ENCODE peak calls at places on chromosomes 2 and 18, in four cellular contexts. W, P, T and C are unnamed samples.

GRCh38 chr2:24597181-24597870 is 106.3 kb downstream of the NCOA1 start:
- DNase-seq in W (no peak), P (no peak), T (no peak), C (no peak)

GRCh38 chr2:18284331-18284730 is 276.1 kb downstream of the RDH14 start:
- DNase-seq in W (no peak), P (no peak), T (no peak), C (no peak)

GRCh38 chr2:210428415-210429179 is 48.0 kb downstream of the LANCL1 start:
- DNase-seq in W (no peak), T (no peak), P (no peak), C (no peak)

GRCh38 chr18:22314001-22314400 is 103.7 kb downstream of the CTAGE1 start:
- DNase-seq in W (no peak), T (no peak), P (no peak), C (no peak)

GRCh38 chr2:233165895-233166661 is 85.4 kb upstream of the ATG16L1 start:
- DNase-seq in P (no peak), T (peak; percentile 79), W (no peak), C (no peak)

GRCh38 chr18:8765692-8766463 is 60.5 kb downstream of the MTCL1 start:
- DNase-seq in P (no peak), T (no peak), W (no peak), C (no peak)

GRCh38 chr2:85132392-85132791 is 800 bp upstream of the TCF7L1 start:
- DNase-seq in T (no peak), P (no peak), W (no peak), C (no peak)

GRCh38 chr2:120691410-120691809 is 44.3 kb upstream of the GLI2 start:
- DNase-seq in T (no peak), P (no peak), W (no peak), C (no peak)

GRCh38 chr2:200095436-200095835 is 140.1 kb downstream of the MAIP1 start:
- DNase-seq in P (no peak), W (no peak), T (peak; percentile 11), C (no peak)

GRCh38 chr2:205555816-205556215 is 126.5 kb upstream of the NRP2 start:
- DNase-seq in T (no peak), P (no peak), W (no peak), C (no peak)

GRCh38 chr18:30889582-30890301 is 152.8 kb downstream of the DSC3 start:
- DNase-seq in W (no peak), T (peak; percentile 60), P (no peak), C (no peak)

DNA sequence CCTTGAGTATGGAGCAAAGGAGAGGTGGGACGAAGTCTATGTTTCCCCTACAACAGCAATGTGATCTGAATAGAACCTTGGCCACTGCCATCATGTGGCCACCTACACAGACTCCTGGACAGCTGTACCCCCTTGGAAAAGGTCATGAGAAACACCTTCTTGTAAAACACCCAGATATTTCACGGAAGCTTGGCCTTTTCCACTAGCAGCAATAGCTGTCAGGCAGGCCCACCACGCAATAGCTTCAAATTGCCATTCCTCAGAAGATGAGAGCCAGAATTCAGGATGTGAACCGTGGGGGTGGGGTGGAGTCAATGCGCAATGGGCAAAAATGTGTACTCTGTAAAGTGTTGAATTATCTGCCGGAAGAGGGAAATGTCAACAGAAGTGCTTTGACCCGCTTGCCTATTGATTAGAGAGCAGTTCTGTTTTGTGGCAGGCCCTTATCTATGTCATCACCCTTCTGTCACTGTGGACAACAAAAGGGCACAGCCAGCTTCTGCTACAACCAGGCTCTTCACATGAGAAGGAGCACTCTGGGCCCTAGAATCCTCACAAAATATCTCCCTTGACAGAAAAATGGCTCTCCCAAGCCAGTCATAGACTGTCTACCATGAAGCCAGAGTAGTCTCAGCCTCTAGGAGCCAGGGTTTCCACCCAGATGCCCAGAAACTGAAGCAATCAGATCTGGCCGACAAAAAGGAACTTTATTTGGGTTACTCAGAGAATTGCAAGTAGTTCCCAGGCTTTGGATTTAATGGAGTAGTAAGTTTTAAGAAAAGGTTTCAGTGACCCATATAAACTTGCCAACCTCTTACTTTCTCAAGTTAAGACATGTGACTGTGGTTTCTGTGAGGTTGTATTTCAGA is 9.5 kb downstream of the INPP1 start:
- DNase-seq in W (no peak), T (peak; percentile 77), P (no peak), C (peak; percentile 99)
- TF ChIP-seq SRF in W (no peak), T (no peak), P (no peak), C (peak; percentile 57)

DNA sequence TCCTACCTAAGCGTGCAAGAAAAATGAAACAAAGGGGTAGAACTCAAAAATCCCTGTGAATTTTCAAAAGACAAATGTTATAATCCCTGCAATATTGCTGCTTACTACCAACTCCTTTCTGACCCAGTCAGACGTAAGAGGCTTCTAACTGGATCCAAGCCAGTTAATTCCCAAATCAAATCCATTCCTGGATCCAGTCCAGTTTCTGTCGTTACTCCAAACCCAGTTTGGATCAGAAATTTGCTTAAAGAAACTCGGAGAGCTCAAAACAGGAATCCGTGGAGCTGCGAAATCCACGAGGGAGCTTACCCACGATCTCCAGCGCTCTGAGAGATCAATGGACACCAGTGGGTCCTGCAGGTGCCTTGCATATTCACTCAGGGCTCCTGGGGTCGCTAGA is 62.8 kb upstream of the IKZF2 start:
- DNase-seq in T (no peak), W (no peak), P (no peak), C (no peak)
- TF ChIP-seq CREB1 in T (no peak), W (no peak), P (no peak), C (no peak)

DNA sequence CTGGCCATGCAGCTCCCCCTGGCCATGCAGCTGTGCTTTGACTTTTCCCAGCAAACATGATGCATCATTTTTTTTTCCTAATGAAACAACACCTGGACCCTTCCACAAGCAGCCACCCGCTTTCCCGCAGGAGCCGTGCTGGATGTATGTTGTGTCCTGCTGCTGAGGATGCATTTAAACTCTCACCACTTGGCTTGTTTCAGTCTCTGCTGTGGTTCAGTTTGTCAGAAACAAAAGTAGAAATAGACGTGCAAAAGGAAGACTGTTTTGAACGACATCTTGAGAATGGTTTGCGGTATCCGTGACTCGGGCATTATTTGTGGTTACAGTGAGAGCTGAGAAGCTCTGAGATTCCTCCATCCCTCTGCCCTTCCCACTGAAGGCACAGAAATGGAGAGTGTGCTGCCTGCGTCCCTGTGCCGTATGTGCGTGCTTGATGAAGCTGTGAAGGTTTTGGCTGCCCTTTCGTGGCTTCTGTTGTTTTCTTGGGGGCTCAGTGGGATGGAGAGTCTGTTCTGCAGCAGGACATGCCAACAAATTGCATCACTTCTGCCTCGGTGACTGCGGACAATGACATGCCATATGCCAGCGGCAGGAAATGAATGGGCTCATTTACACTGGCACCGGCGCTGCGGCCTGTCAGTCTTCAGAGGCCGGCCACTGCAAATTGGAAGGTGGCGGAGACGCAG is 417.7 kb upstream of the SALL3 start:
- DNase-seq in T (no peak), W (no peak), P (no peak), C (no peak)
- TF ChIP-seq SRF in T (no peak), W (no peak), P (no peak), C (no peak)

GRCh38 chr2:32732135-32732534 is 104.3 kb downstream of the TTC27 start:
- DNase-seq in W (no peak), T (no peak), P (no peak), C (no peak)
- TF ChIP-seq CREB1 in W (no peak), T (no peak), P (no peak), C (no peak)

GRCh38 chr2:138948070-138948539 is 167.9 kb upstream of the NXPH2 start:
- DNase-seq in W (no peak), P (no peak), T (no peak), C (no peak)

DNA sequence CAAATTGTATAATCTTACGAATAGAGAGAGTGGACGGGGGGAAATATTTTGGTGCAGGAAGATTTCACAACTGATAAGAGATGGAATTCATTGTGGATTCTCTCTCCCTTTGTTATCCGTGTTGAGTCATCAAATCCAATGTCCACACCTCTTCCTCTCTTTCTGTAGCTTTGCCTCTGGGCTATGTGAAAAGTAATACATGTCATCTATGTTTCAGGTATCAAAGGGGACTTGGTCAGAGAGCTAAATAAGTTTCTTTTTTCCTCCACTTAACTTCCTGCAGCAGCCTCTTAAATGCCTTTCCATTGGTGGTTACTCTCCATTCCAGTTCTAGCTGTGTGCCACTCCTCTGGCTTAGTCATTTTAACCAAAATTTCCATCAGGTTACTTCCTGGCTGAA is 169.3 kb upstream of the NXPH2 start:
- DNase-seq in W (no peak), T (no peak), P (no peak), C (no peak)
- TF ChIP-seq SRF in W (no peak), T (no peak), P (no peak), C (no peak)